ENCODE peak calls at places on chromosomes 2 and 18, in six cellular contexts. O is heart right ventricle, T is H1, U is transverse colon, W is mesenchymal stem cell, L is upper lobe of right lung. I is an unnamed sample. For H3K9me3, the result is how much of the 10 kb centered on the place peaks cover.

GRCh38 chr2:113857454-113857853 is 32.4 kb upstream of the ACTR3 start:
- DNase-seq in W (no peak), O (no peak), T (no peak), L (no peak), U (no peak), I (no peak)

GRCh38 chr2:141493936-141494335 is 636.9 kb downstream of the LRP1B start:
- DNase-seq in L (no peak), U (no peak), T (no peak), O (no peak), W (no peak), I (no peak)

GRCh38 chr2:239630618-239631286 is 229.9 kb upstream of the HDAC4 start:
- DNase-seq in L (no peak), T (no peak), O (no peak), U (no peak), W (no peak), I (no peak)

GRCh38 chr2:198961555-198961954 is 496.2 kb downstream of the SATB2 start:
- DNase-seq in L (no peak), W (no peak), T (no peak), O (no peak), U (no peak), I (no peak)

GRCh38 chr18:52152036-52152435 is 188.0 kb upstream of the DCC start:
- DNase-seq in O (no peak), U (no peak), W (no peak), T (no peak), L (no peak), I (no peak)

GRCh38 chr2:79040967-79041582 is 15.6 kb downstream of the REG3G start:
- DNase-seq in O (no peak), T (no peak), W (peak), U (no peak), L (no peak), I (no peak)

GRCh38 chr2:236507393-236508085 is 62.1 kb upstream of the ACKR3 start:
- DNase-seq in U (peak), W (no peak), T (peak), O (peak), L (peak), I (no peak)

GRCh38 chr2:74147729-74148456 is at the start of gene BOLA3:
- DNase-seq in U (peak), L (peak), W (peak), O (peak), T (peak), I (peak)

GRCh38 chr2:42372474-42372787 is 11.4 kb upstream of the COX7A2L start:
- DNase-seq in T (no peak), U (no peak), W (no peak), L (no peak), O (no peak), I (no peak)

GRCh38 chr2:70528276-70528675 is 25.4 kb downstream of the TGFA start:
- DNase-seq in W (no peak), U (no peak), O (no peak), T (no peak), L (no peak), I (no peak)

GRCh38 chr2:1028846-1029245 is 78.2 kb downstream of the SNTG2 start:
- DNase-seq in W (no peak), O (no peak), L (no peak), T (no peak), U (no peak), I (no peak)

GRCh38 chr2:18987021-18987420 is 371.4 kb downstream of the OSR1 start:
- DNase-seq in U (no peak), W (peak), L (no peak), O (no peak), T (no peak), I (no peak)
- H3K27ac ChIP-seq in U (no peak), W (peak), L (no peak), O (no peak), T (no peak), I (no peak)

GRCh38 chr18:35306588-35307250 is 16.7 kb upstream of the ZSCAN30 start:
- DNase-seq in T (no peak), U (no peak), W (peak), L (no peak), O (no peak), I (no peak)
- H3K9me3 ChIP-seq in T (under half), U (half or more), W (half or more), L (half or more), O (half or more), I (half or more)

GRCh38 chr2:67876176-67876575 is 186.6 kb downstream of the C1D start:
- DNase-seq in U (no peak), O (no peak), W (peak), T (no peak), L (no peak), I (no peak)

GRCh38 chr2:67873916-67874315 is 188.9 kb downstream of the C1D start:
- DNase-seq in L (no peak), T (no peak), O (no peak), U (no peak), W (no peak), I (no peak)

GRCh38 chr2:67872481-67872880 is 190.3 kb downstream of the C1D start:
- DNase-seq in O (no peak), W (peak), L (no peak), U (no peak), T (no peak), I (no peak)

GRCh38 chr2:67867735-67868134 is 195.1 kb downstream of the C1D start:
- DNase-seq in U (no peak), T (no peak), L (no peak), O (no peak), W (peak), I (no peak)

GRCh38 chr2:67871696-67872320 is 191.0 kb downstream of the C1D start:
- DNase-seq in W (peak), U (no peak), L (no peak), T (no peak), O (no peak), I (no peak)
- H3K4me3 ChIP-seq in W (no peak), U (no peak), L (no peak), T (no peak), O (no peak), I (no peak)

DNA sequence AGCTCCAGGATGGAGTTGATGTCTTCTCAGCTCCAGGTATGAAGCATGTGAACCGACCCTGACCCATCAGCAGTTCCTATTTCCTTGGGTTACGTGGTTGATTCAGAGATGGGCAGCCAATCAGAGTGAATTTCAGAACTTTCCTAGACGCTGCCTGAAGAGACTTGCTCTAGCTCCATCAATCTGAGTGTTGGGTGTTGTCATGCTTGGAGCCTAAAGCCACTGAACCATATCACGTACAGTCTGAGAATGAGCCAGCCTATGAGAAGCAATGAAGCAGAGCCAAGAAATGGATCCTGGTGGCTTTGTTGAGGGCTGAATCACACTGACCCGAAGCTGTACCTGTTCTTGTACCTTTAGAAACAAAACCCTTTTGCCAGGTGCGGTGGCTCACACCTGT is 19.6 kb upstream of the KLF7 start:
- DNase-seq in T (no peak), L (no peak), O (no peak), U (no peak), W (no peak), I (no peak)
- H3K27ac ChIP-seq in T (no peak), L (no peak), O (no peak), U (no peak), W (no peak), I (no peak)